ENCODE peak calls at places on chromosomes 12 and 14, in four cellular contexts. M is H9, G is IMR-90, L is H1. A is an unnamed sample.
A peak's percentile ranks its signal among the peaks of the same experiment; 100 is the strongest.

GRCh38 chr14:90523544-90523943 is 126.7 kb downstream of the CALM1 start:
- DNase-seq in M (no peak), G (peak; percentile 45), L (no peak), A (no peak)

GRCh38 chr12:58969227-58969626 is 48.9 kb upstream of the LRIG3 start:
- DNase-seq in L (no peak), G (no peak), M (no peak), A (no peak)

GRCh38 chr14:81986005-81986404 is 452.4 kb upstream of the SEL1L start:
- DNase-seq in G (no peak), M (no peak), L (no peak), A (no peak)

GRCh38 chr14:19878029-19878642 is 3.2 kb downstream of the OR4K2 start:
- DNase-seq in L (no peak), G (no peak), M (no peak), A (peak; percentile 3)

GRCh38 chr12:57888407-57889157 is 42.1 kb upstream of the CTDSP2 start:
- DNase-seq in M (peak; percentile 72), G (peak; percentile 76), L (no peak), A (peak; percentile 75)

GRCh38 chr12:106753526-106753925 is 21.0 kb upstream of the RIC8B start:
- DNase-seq in M (no peak), L (no peak), G (no peak), A (no peak)

GRCh38 chr12:93287152-93287551 is 90.6 kb upstream of the NUDT4 start:
- DNase-seq in L (no peak), G (peak; percentile 5), M (no peak), A (peak; percentile 43)

GRCh38 chr12:125999643-126000042 is 934.4 kb downstream of the AACS start:
- DNase-seq in L (no peak), M (no peak), G (no peak), A (no peak)

GRCh38 chr12:52130695-52131094 is 51.2 kb downstream of the SMIM41 start:
- DNase-seq in M (no peak), G (no peak), L (no peak), A (no peak)

GRCh38 chr14:95222870-95223398 is 65.6 kb upstream of the DICER1 start:
- DNase-seq in G (peak; percentile 50), L (no peak), M (no peak), A (no peak)

GRCh38 chr14:38404616-38405015 is 148.7 kb upstream of the CLEC14A start:
- DNase-seq in L (no peak), M (no peak), G (peak; percentile 66), A (no peak)
- H4K5ac ChIP-seq in L (no peak overlapping the region), M (no peak overlapping the region), G (peak overlapping the region; percentile 70), A (no peak overlapping the region)

DNA sequence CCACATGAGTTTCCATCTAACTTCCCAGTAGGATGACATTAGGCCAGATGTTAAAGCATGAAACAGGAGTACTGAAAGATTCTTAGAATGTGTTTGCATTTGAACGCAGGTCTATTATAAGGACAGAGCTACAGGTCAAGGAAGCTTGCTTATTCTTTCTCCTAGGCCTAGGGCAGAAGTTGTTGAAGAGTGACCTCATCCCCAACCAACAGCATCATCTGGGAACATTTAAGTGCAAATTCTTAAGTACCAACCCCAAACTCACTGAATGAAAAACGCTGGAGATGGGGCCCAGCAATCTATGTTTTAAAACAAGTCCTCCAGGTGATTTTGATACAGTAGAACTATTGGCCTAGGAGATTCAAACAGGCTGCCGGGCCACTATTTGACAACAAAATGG is 52.4 kb downstream of the PAPLN start:
- DNase-seq in L (no peak), G (peak; percentile 51), M (no peak), A (peak; percentile 30)
- H4K5ac ChIP-seq in L (peak overlapping the region; percentile 41), G (no peak overlapping the region), M (no peak overlapping the region), A (no peak overlapping the region)

GRCh38 chr12:45547822-45548221 is 181.7 kb upstream of the ARID2 start:
- DNase-seq in M (no peak), L (no peak), G (peak; percentile 13), A (no peak)

GRCh38 chr12:45557020-45557419 is 172.5 kb upstream of the ARID2 start:
- DNase-seq in L (no peak), G (no peak), M (no peak), A (no peak)

GRCh38 chr12:45558353-45558752 is 171.2 kb upstream of the ARID2 start:
- DNase-seq in M (no peak), G (no peak), L (no peak), A (no peak)

GRCh38 chr12:45549503-45549902 is 180.0 kb upstream of the ARID2 start:
- DNase-seq in G (no peak), L (no peak), M (no peak), A (peak; percentile 14)

DNA sequence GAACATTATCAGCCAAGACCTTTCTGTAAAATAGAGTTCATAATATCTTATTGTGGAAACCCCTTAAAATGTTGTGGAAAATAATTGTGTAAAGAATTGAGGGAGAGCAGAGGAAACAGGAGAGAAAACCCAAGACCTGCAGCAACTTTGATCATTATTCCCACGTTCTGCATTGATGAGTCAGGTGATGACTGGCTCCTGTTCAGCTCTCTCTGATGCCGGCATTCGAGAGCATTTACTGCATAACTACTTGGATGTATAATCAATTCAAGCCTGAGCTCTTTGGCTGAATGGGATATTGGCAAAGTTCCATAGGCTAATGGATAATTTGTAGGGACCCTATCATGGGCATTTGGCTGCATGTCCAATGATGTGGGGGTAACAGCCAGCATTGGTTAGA is 176.3 kb upstream of the ARID2 start:
- DNase-seq in M (no peak), G (peak; percentile 6), L (no peak), A (no peak)
- H4K5ac ChIP-seq in M (no peak overlapping the region), G (no peak overlapping the region), L (no peak overlapping the region), A (no peak overlapping the region)

DNA sequence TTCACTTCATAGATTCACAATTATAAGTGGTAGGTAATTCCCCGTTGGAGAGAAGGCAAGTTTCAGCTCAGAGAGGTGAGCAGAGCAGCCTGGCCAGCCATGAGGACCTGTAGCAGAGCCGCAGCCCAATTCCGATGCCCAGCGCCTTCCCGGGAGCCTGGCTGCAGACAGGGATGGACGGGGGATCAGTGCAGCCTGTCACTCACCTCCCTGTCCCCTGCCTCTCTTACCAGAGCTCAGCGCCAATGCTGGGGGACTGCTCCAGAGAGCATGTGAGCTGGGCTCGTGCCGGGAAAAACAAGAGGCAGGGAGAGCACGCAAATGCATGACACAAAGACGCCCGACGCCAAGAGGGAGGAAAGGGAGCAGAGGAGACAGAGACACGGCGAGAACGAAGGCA is 231.9 kb downstream of the BCL11B start:
- DNase-seq in G (no peak), L (no peak), M (no peak), A (no peak)
- H4K5ac ChIP-seq in G (no peak overlapping the region), L (no peak overlapping the region), M (no peak overlapping the region), A (no peak overlapping the region)

A was measured in mesendoderm.